ENCODE peak calls at places on chromosomes 7 and 10, in eight cellular contexts. D, L, Q, Z, E, O, B and W are unnamed samples.

GRCh38 chr10:93431361-93431760 is 50.8 kb downstream of the MYOF start:
- DNase-seq in D (no peak), L (no peak), Q (no peak), Z (no peak), E (no peak), O (no peak), B (no peak), W (no peak)

GRCh38 chr10:32983333-32983909 is 25.4 kb upstream of the ITGB1 start:
- DNase-seq in D (no peak), L (peak; percentile 88), Q (peak; percentile 95), Z (no peak), E (no peak), O (no peak), B (no peak), W (no peak)

GRCh38 chr7:37211097-37211496 is 237.6 kb downstream of the ELMO1 start:
- DNase-seq in D (no peak), L (no peak), Q (peak; percentile 1), Z (peak; percentile 78), E (peak; percentile 89), O (peak; percentile 54), B (peak; percentile 25), W (peak; percentile 69)

GRCh38 chr10:113199459-113199858 is 249.4 kb downstream of the TCF7L2 start:
- DNase-seq in D (no peak), L (no peak), Q (peak; percentile 36), Z (no peak), E (peak; percentile 74), O (no peak), B (no peak), W (no peak)

GRCh38 chr7:94297397-94297838 is 97.3 kb upstream of the COL1A2 start:
- DNase-seq in D (no peak), L (peak; percentile 50), Q (peak; percentile 81), Z (peak; percentile 78), E (no peak), O (peak; percentile 47), B (peak; percentile 48), W (peak; percentile 83)

GRCh38 chr7:159015894-159016410 is 128.7 kb downstream of the VIPR2 start:
- DNase-seq in D (no peak), L (no peak), Q (no peak), Z (no peak), E (no peak), O (no peak), B (no peak), W (no peak)

GRCh38 chr10:113666682-113667252 is 2.9 kb upstream of the NRAP start:
- DNase-seq in D (no peak), L (no peak), Q (peak; percentile 22), Z (no peak), E (no peak), O (no peak), B (no peak), W (no peak)

GRCh38 chr7:2202361-2202761 is 30.4 kb downstream of the MAD1L1 start:
- DNase-seq in D (no peak), L (no peak), Q (no peak), Z (no peak), E (no peak), O (no peak), B (no peak), W (no peak)

GRCh38 chr10:53748319-53748718 is 975.7 kb upstream of the MBL2 start:
- DNase-seq in D (no peak), L (no peak), Q (no peak), Z (no peak), E (no peak), O (no peak), B (no peak), W (no peak)

GRCh38 chr10:81179805-81180452 is 642.2 kb downstream of the SH2D4B start:
- DNase-seq in D (peak; percentile 20), L (peak; percentile 36), Q (no peak), Z (no peak), E (no peak), O (no peak), B (peak; percentile 10), W (no peak)

GRCh38 chr7:146635200-146636032 is 518.8 kb downstream of the CNTNAP2 start:
- DNase-seq in D (no peak), L (no peak), Q (no peak), Z (no peak), E (no peak), O (no peak), B (no peak), W (no peak)

GRCh38 chr10:13877154-13877909 is 290.6 kb downstream of the PRPF18 start:
- DNase-seq in D (no peak), L (no peak), Q (no peak), Z (peak; percentile 84), E (no peak), O (no peak), B (no peak), W (peak; percentile 90)

GRCh38 chr10:15168296-15168780 is at the start of gene NMT2:
- DNase-seq in D (peak; percentile 89), L (no peak), Q (peak; percentile 82), Z (peak; percentile 95), E (no peak), O (no peak), B (no peak), W (peak; percentile 78)

GRCh38 chr7:48299580-48300169 is 128.4 kb downstream of the ABCA13 start:
- DNase-seq in D (peak; percentile 62), L (peak; percentile 54), Q (peak; percentile 77), Z (no peak), E (peak; percentile 45), O (peak; percentile 30), B (peak; percentile 22), W (no peak)

GRCh38 chr7:100200693-100201092 is 19.1 kb upstream of the PVRIG start:
- DNase-seq in D (no peak), L (no peak), Q (no peak), Z (no peak), E (no peak), O (no peak), B (peak; percentile 58), W (no peak)

GRCh38 chr7:25949672-25950487 is 202.1 kb upstream of the NFE2L3 start:
- DNase-seq in D (peak; percentile 16), L (no peak), Q (no peak), Z (no peak), E (peak; percentile 87), O (no peak), B (peak; percentile 65), W (no peak)

GRCh38 chr10:19730071-19730470 is 86.2 kb upstream of the PLXDC2 start:
- DNase-seq in D (no peak), L (no peak), Q (peak; percentile 17), Z (no peak), E (no peak), O (no peak), B (no peak), W (no peak)

GRCh38 chr7:47188653-47189315 is 393.1 kb downstream of the TNS3 start:
- DNase-seq in D (no peak), L (no peak), Q (no peak), Z (no peak), E (no peak), O (no peak), B (no peak), W (no peak)

GRCh38 chr7:44087914-44088838 is 5.8 kb upstream of the POLM start:
- DNase-seq in D (no peak), L (no peak), Q (no peak), Z (peak; percentile 86), E (no peak), O (peak; percentile 51), B (no peak), W (peak; percentile 80)

GRCh38 chr10:60098676-60099601 is 192.6 kb upstream of the CCDC6 start:
- DNase-seq in D (peak; percentile 25), L (peak; percentile 38), Q (no peak), Z (no peak), E (no peak), O (no peak), B (no peak), W (no peak)

GRCh38 chr10:17617031-17617911 is at the start of gene HACD1:
- DNase-seq in D (no peak), L (peak; percentile 82), Q (peak; percentile 79), Z (peak; percentile 81), E (no peak), O (peak; percentile 61), B (peak; percentile 73), W (peak; percentile 70)

GRCh38 chr10:17645591-17646345 is 1.8 kb downstream of the STAM start:
- DNase-seq in D (peak; percentile 7), L (no peak), Q (peak; percentile 80), Z (no peak), E (no peak), O (no peak), B (no peak), W (no peak)

DNA sequence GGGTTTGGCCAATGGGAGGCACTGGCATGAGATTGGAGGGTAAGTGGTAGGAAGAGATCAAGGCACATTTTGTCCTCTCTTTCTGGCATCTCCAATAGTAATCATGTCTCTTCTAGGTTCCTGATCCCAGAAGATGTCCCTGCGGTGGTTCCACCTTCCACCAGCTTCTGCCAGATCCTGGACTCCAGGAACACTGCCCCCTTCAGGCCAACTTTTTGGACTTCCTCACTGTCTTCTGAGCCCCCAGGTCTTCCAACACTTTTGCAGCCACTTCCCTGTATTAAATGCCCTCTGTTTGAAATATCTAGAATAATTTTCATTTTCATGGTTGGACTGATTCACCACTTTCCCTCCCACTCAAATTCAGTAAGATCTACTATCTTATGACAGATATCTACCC is 60.9 kb downstream of the BAMBI start:
- DNase-seq in D (peak; percentile 3), L (peak; percentile 42), Q (no peak), Z (no peak), E (no peak), O (no peak), B (no peak), W (no peak)
- TF ChIP-seq CTCF in D (peak; percentile 67), L (no peak), Q (no peak), Z (no peak), E (no peak), O (no peak), B (no peak), W (no peak)

DNA sequence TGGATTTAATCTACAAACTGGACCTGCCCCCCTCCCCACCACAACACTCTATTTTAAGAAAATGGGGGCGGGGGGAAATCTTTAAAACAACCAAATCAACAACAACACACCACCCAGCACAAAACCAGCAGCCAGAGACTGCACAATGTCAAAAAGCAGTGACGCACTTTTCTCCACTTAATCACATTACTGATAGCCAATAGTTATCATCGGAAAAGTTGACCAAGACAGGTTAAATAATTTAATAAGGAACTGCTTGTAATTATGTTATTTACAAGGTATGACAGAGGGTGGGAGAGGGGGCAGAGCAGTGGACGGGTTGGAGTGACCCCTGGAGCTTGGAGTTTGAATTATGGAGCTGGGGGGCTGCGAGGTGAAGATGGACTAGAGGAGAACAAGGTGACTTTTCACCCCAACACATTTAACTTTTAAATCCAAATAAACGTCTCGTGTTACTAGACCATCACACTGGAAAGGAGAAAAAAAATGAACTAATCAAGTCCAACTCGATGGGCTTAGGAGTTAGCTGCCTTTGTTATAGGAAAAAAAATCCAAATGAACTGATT is 2.7 kb downstream of the EBF3 start:
- DNase-seq in D (no peak), L (no peak), Q (no peak), Z (no peak), E (no peak), O (no peak), B (no peak), W (no peak)
- H3K4me1 ChIP-seq in D (no peaks in the 10 kb centered on the region), L (peaks cover 12% of the 10 kb centered on the region), Q (peaks cover 8% of the 10 kb centered on the region), Z (peaks cover 19% of the 10 kb centered on the region), E (peaks cover 54% of the 10 kb centered on the region), O (peaks cover 46% of the 10 kb centered on the region), B (peaks cover 31% of the 10 kb centered on the region), W (no peaks in the 10 kb centered on the region)

GRCh38 chr7:45610660-45611299 is 36.6 kb downstream of the ADCY1 start:
- DNase-seq in D (no peak), L (no peak), Q (no peak), Z (no peak), E (no peak), O (no peak), B (no peak), W (no peak)
- H3K9me3 ChIP-seq in D (peaks cover 5% of the 10 kb centered on the region), L (peaks cover 27% of the 10 kb centered on the region), Q (no peaks in the 10 kb centered on the region), Z (peaks cover 19% of the 10 kb centered on the region), E (peaks cover 12% of the 10 kb centered on the region), O (peaks cover 33% of the 10 kb centered on the region), B (peaks cover 4% of the 10 kb centered on the region), W (peaks cover 27% of the 10 kb centered on the region)

GRCh38 chr10:71825217-71825616 is 25.8 kb downstream of the PSAP start:
- DNase-seq in D (no peak), L (no peak), Q (no peak), Z (no peak), E (no peak), O (no peak), B (no peak), W (no peak)
- TF ChIP-seq CTCF in D (peak; percentile 59), L (peak; percentile 18), Q (peak; percentile 14), Z (no peak), E (no peak), O (no peak), B (no peak), W (no peak)